ENCODE peak calls at places on chromosome 2, in four cellular contexts. A, C, X and E are unnamed samples.
A peak's percentile ranks its signal among the peaks of the same experiment; 100 is the strongest.

GRCh38 chr2:70509565-70509964 is 44.1 kb downstream of the TGFA start:
- DNase-seq in X (no peak), C (peak; percentile 89), A (no peak), E (peak; percentile 70)

GRCh38 chr2:14608245-14608644 is 24.3 kb upstream of the LRATD1 start:
- DNase-seq in C (no peak), A (no peak), X (no peak), E (no peak)

GRCh38 chr2:84847326-84848050 is 33.4 kb downstream of the TRABD2A start:
- DNase-seq in C (peak; percentile 50), X (no peak), A (no peak), E (no peak)

GRCh38 chr2:120984452-120985173 is 248.9 kb downstream of the GLI2 start:
- DNase-seq in X (no peak), C (no peak), A (no peak), E (no peak)

GRCh38 chr2:64852771-64853241 is 136.4 kb upstream of the SLC1A4 start:
- DNase-seq in A (no peak), X (no peak), C (no peak), E (no peak)

GRCh38 chr2:225411452-225411851 is 11.9 kb downstream of the NYAP2 start:
- DNase-seq in A (no peak), X (no peak), C (no peak), E (no peak)

GRCh38 chr2:191114403-191114886 is 36.3 kb downstream of the STAT4 start:
- DNase-seq in A (no peak), X (no peak), C (peak; percentile 45), E (peak; percentile 37)

GRCh38 chr2:27021253-27021801 is 11.4 kb upstream of the TMEM214 start:
- DNase-seq in C (peak; percentile 42), A (no peak), X (no peak), E (peak; percentile 56)

GRCh38 chr2:185318271-185318724 is 420.3 kb upstream of the FSIP2 start:
- DNase-seq in X (no peak), C (no peak), A (no peak), E (no peak)

GRCh38 chr2:68741238-68741637 is 6.6 kb downstream of the ARHGAP25 start:
- DNase-seq in A (no peak), X (no peak), C (no peak), E (no peak)

GRCh38 chr2:160538559-160539355 is 45.1 kb upstream of the RBMS1 start:
- DNase-seq in C (no peak), X (no peak), A (no peak), E (no peak)

GRCh38 chr2:1715184-1716012 is 28.9 kb downstream of the PXDN start:
- DNase-seq in X (no peak), C (peak; percentile 68), A (peak; percentile 29), E (peak; percentile 65)

GRCh38 chr2:74205586-74205985 is 7.2 kb downstream of the MTHFD2 start:
- DNase-seq in C (no peak), X (no peak), A (peak; percentile 18), E (no peak)

GRCh38 chr2:237026981-237027711 is 58.5 kb upstream of the COPS8 start:
- DNase-seq in A (peak; percentile 63), C (peak; percentile 85), X (peak; percentile 74), E (peak; percentile 80)

GRCh38 chr2:164542584-164543021 is 78.7 kb downstream of the GRB14 start:
- DNase-seq in C (peak; percentile 20), X (no peak), A (peak; percentile 39), E (no peak)

GRCh38 chr2:98775146-98775988 is 44.4 kb upstream of the MGAT4A start:
- DNase-seq in A (peak; percentile 67), X (no peak), C (no peak), E (no peak)

GRCh38 chr2:226766352-226767055 is 33.1 kb downstream of the IRS1 start:
- DNase-seq in C (peak; percentile 65), X (no peak), A (no peak), E (no peak)

GRCh38 chr2:42823744-42824453 is 31.5 kb upstream of the HAAO start:
- DNase-seq in C (peak; percentile 41), X (no peak), A (no peak), E (peak; percentile 47)

GRCh38 chr2:26469092-26469710 is 8.7 kb downstream of the OTOF start:
- DNase-seq in X (peak; percentile 72), C (peak; percentile 45), A (peak; percentile 3), E (peak; percentile 62)

GRCh38 chr2:10921525-10921924 is 9.8 kb downstream of the KCNF1 start:
- DNase-seq in C (no peak), A (no peak), X (no peak), E (no peak)

GRCh38 chr2:59180111-59180510 is 939.0 kb upstream of the FANCL start:
- DNase-seq in A (no peak), X (no peak), C (no peak), E (no peak)